ENCODE peak calls at places on chromosome 7, in ten cellular contexts. U, C, H, N, G, Y, B, I, P and T are unnamed samples.

GRCh38 chr7:93194368-93194767 is 31.9 kb downstream of the HEPACAM2 start:
- DNase-seq in I (peak; percentile 3), N (peak; percentile 68), U (peak; percentile 13), P (no peak), H (peak; percentile 85), C (no peak), B (peak; percentile 86), G (no peak), Y (no peak), T (no peak)

GRCh38 chr7:10707519-10707918 is 266.2 kb upstream of the PHF14 start:
- DNase-seq in U (peak; percentile 3), G (no peak), I (no peak), H (no peak), N (no peak), P (no peak), Y (no peak), B (no peak), C (no peak), T (no peak)

GRCh38 chr7:74598558-74598957 is 59.0 kb upstream of the GTF2I start:
- DNase-seq in Y (no peak), C (no peak), B (peak; percentile 56), G (no peak), N (peak; percentile 93), I (no peak), P (no peak), U (peak; percentile 88), H (peak; percentile 66), T (no peak)

GRCh38 chr7:117138943-117139690 is 183.7 kb downstream of the WNT2 start:
- DNase-seq in C (no peak), G (no peak), U (no peak), N (no peak), I (no peak), P (no peak), H (no peak), B (no peak), Y (no peak), T (no peak)

GRCh38 chr7:114468844-114469243 is 54.2 kb downstream of the FOXP2 start:
- DNase-seq in H (no peak), U (peak; percentile 30), B (no peak), G (no peak), I (no peak), P (no peak), C (no peak), N (peak; percentile 31), Y (no peak), T (no peak)

GRCh38 chr7:40937879-40938278 is 765.0 kb downstream of the INHBA start:
- DNase-seq in G (peak; percentile 68), P (peak; percentile 6), Y (no peak), I (no peak), N (no peak), C (no peak), U (no peak), H (no peak), B (no peak), T (no peak)

GRCh38 chr7:92838934-92839333 is 2.6 kb upstream of the CDK6 start:
- DNase-seq in B (no peak), Y (no peak), I (no peak), P (no peak), C (no peak), G (no peak), N (no peak), U (no peak), H (no peak), T (no peak)

GRCh38 chr7:47277321-47277781 is 304.6 kb downstream of the TNS3 start:
- DNase-seq in H (no peak), Y (no peak), I (no peak), G (no peak), P (no peak), C (no peak), B (no peak), U (no peak), N (no peak), T (peak; percentile 58)

GRCh38 chr7:116770941-116771340 is 91.4 kb upstream of the CAPZA2 start:
- DNase-seq in H (peak; percentile 10), I (no peak), C (no peak), U (no peak), G (no peak), P (no peak), Y (peak; percentile 40), N (no peak), B (no peak), T (no peak)

GRCh38 chr7:19899517-19899916 is 126.1 kb upstream of the TMEM196 start:
- DNase-seq in B (no peak), N (peak; percentile 67), I (no peak), G (no peak), C (no peak), P (no peak), U (peak; percentile 82), Y (no peak), H (peak; percentile 77), T (no peak)

GRCh38 chr7:7136857-7137309 is 45.5 kb upstream of the C1GALT1 start:
- DNase-seq in N (no peak), Y (no peak), P (no peak), U (peak; percentile 12), C (no peak), B (no peak), I (peak; percentile 34), G (no peak), H (no peak), T (no peak)

GRCh38 chr7:16123117-16123770 is 298.1 kb downstream of the CRPPA start:
- DNase-seq in H (no peak), B (no peak), C (no peak), Y (no peak), P (no peak), N (no peak), U (no peak), I (no peak), G (no peak), T (no peak)

GRCh38 chr7:326273-326672 is 36.3 kb downstream of the FOXL3 start:
- DNase-seq in H (no peak), N (no peak), I (no peak), P (no peak), G (no peak), B (no peak), C (no peak), Y (no peak), U (no peak), T (peak; percentile 55)

GRCh38 chr7:50657341-50657873 is 92.2 kb upstream of the DDC start:
- DNase-seq in B (peak; percentile 12), N (peak; percentile 76), U (no peak), C (no peak), H (no peak), Y (no peak), I (no peak), P (no peak), G (peak; percentile 18), T (peak; percentile 84)

GRCh38 chr7:151809156-151809863 is 67.6 kb downstream of the PRKAG2 start:
- DNase-seq in P (no peak), H (no peak), G (no peak), B (no peak), Y (no peak), U (no peak), N (no peak), C (no peak), I (no peak), T (no peak)
- H3K9me3 ChIP-seq in P (no peaks in the 10 kb centered on the region), H (no peaks in the 10 kb centered on the region), G (no peaks in the 10 kb centered on the region), B (no peaks in the 10 kb centered on the region), Y (no peaks in the 10 kb centered on the region), U (no peaks in the 10 kb centered on the region), N (no peaks in the 10 kb centered on the region), C (no peaks in the 10 kb centered on the region), I (no peaks in the 10 kb centered on the region), T (no peaks in the 10 kb centered on the region)

GRCh38 chr7:26183545-26184282 is 16.8 kb downstream of the HNRNPA2B1 start:
- DNase-seq in G (no peak), U (no peak), P (no peak), Y (no peak), N (no peak), B (no peak), I (no peak), H (peak; percentile 12), C (no peak), T (no peak)
- H3K9ac ChIP-seq in G (no peak overlapping the region), U (no peak overlapping the region), P (no peak overlapping the region), Y (no peak overlapping the region), N (no peak overlapping the region), B (no peak overlapping the region), I (no peak overlapping the region), H (no peak overlapping the region), C (no peak overlapping the region), T (no peak overlapping the region)

GRCh38 chr7:158047386-158048059 is 540.1 kb downstream of the PTPRN2 start:
- DNase-seq in C (no peak), U (no peak), P (no peak), G (no peak), Y (no peak), B (no peak), N (no peak), I (no peak), H (no peak), T (no peak)
- H3K9me3 ChIP-seq in C (no peaks in the 10 kb centered on the region), U (peaks cover 2% of the 10 kb centered on the region), P (peaks cover 5% of the 10 kb centered on the region), G (peaks cover 91% of the 10 kb centered on the region), Y (no peaks in the 10 kb centered on the region), B (peaks cover 47% of the 10 kb centered on the region), N (no peaks in the 10 kb centered on the region), I (no peaks in the 10 kb centered on the region), H (no peaks in the 10 kb centered on the region), T (no peaks in the 10 kb centered on the region)

DNA sequence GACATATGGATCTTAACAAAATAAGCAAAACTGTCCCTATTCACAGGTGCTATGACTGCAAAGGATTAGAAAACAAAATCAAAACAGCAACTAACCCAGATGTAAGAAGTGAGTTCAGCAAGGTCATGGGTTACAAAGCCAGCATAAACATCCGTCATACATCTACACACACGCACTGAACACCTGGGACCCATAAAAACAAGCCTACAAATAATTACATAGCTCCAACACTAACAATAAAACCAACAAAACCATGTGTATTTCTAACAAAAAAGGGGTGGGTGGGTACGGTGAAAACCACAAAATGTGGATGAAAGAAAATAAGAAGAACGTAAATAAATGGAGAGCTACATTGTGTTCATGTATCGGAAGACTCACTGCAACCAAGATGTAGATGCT is 256.8 kb downstream of the ELFN1 start:
- DNase-seq in U (no peak), I (no peak), B (no peak), G (no peak), Y (no peak), N (no peak), P (no peak), C (no peak), H (no peak), T (no peak)
- H3K9ac ChIP-seq in U (no peak overlapping the region), I (no peak overlapping the region), B (no peak overlapping the region), G (no peak overlapping the region), Y (no peak overlapping the region), N (no peak overlapping the region), P (no peak overlapping the region), C (no peak overlapping the region), H (no peak overlapping the region), T (no peak overlapping the region)

GRCh38 chr7:154770962-154771361 is 232.0 kb downstream of the PAXIP1 start:
- DNase-seq in C (no peak), U (no peak), P (no peak), H (no peak), B (no peak), I (no peak), Y (no peak), G (no peak), N (no peak), T (no peak)
- H3K9me3 ChIP-seq in C (no peaks in the 10 kb centered on the region), U (no peaks in the 10 kb centered on the region), P (no peaks in the 10 kb centered on the region), H (no peaks in the 10 kb centered on the region), B (peaks cover 48% of the 10 kb centered on the region), I (peaks cover 8% of the 10 kb centered on the region), Y (no peaks in the 10 kb centered on the region), G (no peaks in the 10 kb centered on the region), N (no peaks in the 10 kb centered on the region), T (no peaks in the 10 kb centered on the region)

GRCh38 chr7:90033850-90034249 is 120.4 kb upstream of the STEAP1 start:
- DNase-seq in U (no peak), H (no peak), I (no peak), Y (no peak), P (no peak), N (no peak), C (no peak), G (no peak), B (no peak), T (no peak)
- H3K9ac ChIP-seq in U (no peak overlapping the region), H (no peak overlapping the region), I (no peak overlapping the region), Y (no peak overlapping the region), P (no peak overlapping the region), N (no peak overlapping the region), C (no peak overlapping the region), G (no peak overlapping the region), B (no peak overlapping the region), T (no peak overlapping the region)

GRCh38 chr7:56483153-56483552 is 366.9 kb upstream of the NUPR2 start:
- DNase-seq in B (no peak), P (no peak), C (no peak), I (no peak), U (no peak), Y (no peak), N (no peak), G (no peak), H (no peak), T (no peak)
- H3K9me3 ChIP-seq in B (peaks cover 49% of the 10 kb centered on the region), P (peaks cover 33% of the 10 kb centered on the region), C (peaks cover 36% of the 10 kb centered on the region), I (peaks cover 95% of the 10 kb centered on the region), U (no peaks in the 10 kb centered on the region), Y (no peaks in the 10 kb centered on the region), N (no peaks in the 10 kb centered on the region), G (peaks cover 72% of the 10 kb centered on the region), H (peaks cover 11% of the 10 kb centered on the region), T (peaks cover 10% of the 10 kb centered on the region)